ENCODE peak calls at places on chromosome 11, in five cellular contexts. V is neural progenitor cell; G is mammary epithelial cell; Y is body of pancreas; K is effector memory CD4-positive, alpha-beta T cell. Q is an unnamed sample.

GRCh38 chr11:105937331-105937730 is 84.7 kb downstream of the MSANTD4 start:
- DNase-seq in K (no peak), V (no peak), Y (no peak), G (peak; percentile 42), Q (no peak)

GRCh38 chr11:104183572-104183971 is 19.6 kb upstream of the PDGFD start:
- DNase-seq in Y (no peak), V (no peak), K (no peak), G (no peak), Q (no peak)

GRCh38 chr11:35178862-35179261 is 39.9 kb downstream of the CD44 start:
- DNase-seq in Y (no peak), V (no peak), K (no peak), G (peak; percentile 76), Q (no peak)

GRCh38 chr11:64915366-64915887 is 1.6 kb downstream of the ATG2A start:
- DNase-seq in V (peak; percentile 31), Y (no peak), G (no peak), K (no peak), Q (no peak)

GRCh38 chr11:7525424-7525823 is 11.6 kb downstream of the PPFIBP2 start:
- DNase-seq in G (no peak), Y (no peak), K (no peak), V (no peak), Q (no peak)

GRCh38 chr11:111910637-111911562 is 670 bp downstream of the CRYAB start:
- DNase-seq in V (no peak), G (peak; percentile 36), K (no peak), Y (no peak), Q (no peak)

GRCh38 chr11:12433571-12434061 is 56.2 kb downstream of the PARVA start:
- DNase-seq in V (no peak), G (no peak), K (no peak), Y (no peak), Q (no peak)

GRCh38 chr11:45166604-45166897 is 20.1 kb downstream of the PRDM11 start:
- DNase-seq in Y (no peak), K (no peak), G (no peak), V (no peak), Q (no peak)

GRCh38 chr11:93196816-93197382 is 892 bp downstream of the SLC36A4 start:
- DNase-seq in G (no peak), V (no peak), Y (no peak), K (no peak), Q (no peak)

GRCh38 chr11:104830080-104830479 is 68.2 kb downstream of the CASP12 start:
- DNase-seq in K (no peak), V (no peak), G (peak; percentile 58), Y (no peak), Q (no peak)

GRCh38 chr11:7569044-7569443 is 55.2 kb downstream of the PPFIBP2 start:
- DNase-seq in G (no peak), V (no peak), Y (no peak), K (no peak), Q (no peak)

GRCh38 chr11:76047231-76047630 is 159.1 kb downstream of the WNT11 start:
- DNase-seq in G (no peak), V (no peak), Y (no peak), K (no peak), Q (no peak)

GRCh38 chr11:910044-910588 is 494 bp downstream of the CHID1 start:
- DNase-seq in V (no peak), K (no peak), G (no peak), Y (no peak), Q (no peak)

GRCh38 chr11:12111482-12112149 is 1.2 kb downstream of the MICAL2 start:
- DNase-seq in K (no peak), Y (no peak), G (peak; percentile 30), V (peak; percentile 24), Q (no peak)

GRCh38 chr11:15627560-15627959 is 512.8 kb downstream of the INSC start:
- DNase-seq in V (no peak), G (peak; percentile 31), Y (no peak), K (no peak), Q (no peak)

GRCh38 chr11:74646215-74646614 is 53.8 kb downstream of the POLD3 start:
- DNase-seq in Y (no peak), K (no peak), G (no peak), V (no peak), Q (no peak)

GRCh38 chr11:58060535-58060934 is 29.8 kb downstream of the OR6Q1 start:
- DNase-seq in G (no peak), K (no peak), Y (peak; percentile 23), V (no peak), Q (no peak)

GRCh38 chr11:93541884-93542752 is 1.1 kb downstream of the SMCO4 start:
- DNase-seq in V (peak; percentile 59), K (peak; percentile 15), Y (peak; percentile 53), G (peak; percentile 44), Q (no peak)

GRCh38 chr11:47573321-47573720 is 5.4 kb downstream of the KBTBD4 start:
- DNase-seq in G (no peak), K (no peak), V (no peak), Y (no peak), Q (no peak)

GRCh38 chr11:313787-314547 is at the start of gene IFITM1:
- DNase-seq in G (peak; percentile 33), K (peak; percentile 55), V (peak; percentile 60), Y (no peak), Q (no peak)

GRCh38 chr11:95451261-95451660 is 220.3 kb upstream of the SESN3 start:
- DNase-seq in G (no peak), V (no peak), Y (no peak), K (no peak), Q (no peak)

GRCh38 chr11:120404495-120404894 is 68.3 kb downstream of the ARHGEF12 start:
- DNase-seq in G (no peak), V (peak; percentile 23), Y (no peak), K (no peak), Q (no peak)

GRCh38 chr11:35477871-35478270 is 47.5 kb downstream of the PAMR1 start:
- DNase-seq in Y (no peak), V (peak; percentile 22), K (no peak), G (no peak), Q (no peak)

GRCh38 chr11:93614111-93614784 is 47.2 kb upstream of the CEP295 start:
- DNase-seq in V (peak; percentile 60), G (no peak), Y (no peak), K (no peak), Q (no peak)

GRCh38 chr11:10308208-10308954 is 3.5 kb downstream of the ADM start:
- DNase-seq in Y (no peak), V (no peak), G (no peak), K (no peak), Q (no peak)

GRCh38 chr11:11461473-11461872 is 108.4 kb upstream of the CSNK2A3 start:
- DNase-seq in V (no peak), Y (no peak), G (no peak), K (no peak), Q (no peak)

GRCh38 chr11:123251656-123252344 is 56.8 kb upstream of the CLMP start:
- DNase-seq in V (no peak), K (no peak), G (no peak), Y (peak; percentile 20), Q (no peak)

GRCh38 chr11:65781152-65781961 is 581 bp upstream of the AP5B1 start:
- DNase-seq in G (no peak), Y (no peak), K (no peak), V (peak; percentile 84), Q (no peak)

GRCh38 chr11:3995949-3996554 is 98.5 kb upstream of the RRM1 start:
- DNase-seq in K (no peak), V (no peak), Y (no peak), G (no peak), Q (no peak)

GRCh38 chr11:3992964-3993363 is 101.6 kb upstream of the RRM1 start:
- DNase-seq in V (no peak), G (no peak), Y (no peak), K (no peak), Q (no peak)

GRCh38 chr11:3996651-3997050 is 97.9 kb upstream of the RRM1 start:
- DNase-seq in G (no peak), K (no peak), V (no peak), Y (no peak), Q (no peak)

GRCh38 chr11:3995307-3995706 is 99.3 kb upstream of the RRM1 start:
- DNase-seq in K (no peak), G (no peak), Y (no peak), V (no peak), Q (no peak)

GRCh38 chr11:3994030-3994640 is 100.5 kb upstream of the RRM1 start:
- DNase-seq in G (peak; percentile 31), K (no peak), Y (no peak), V (no peak), Q (no peak)
- H3K9me3 ChIP-seq in G (peaks cover 11% of the 10 kb centered on the region), K (no peaks in the 10 kb centered on the region), Y (no peaks in the 10 kb centered on the region), V (peaks cover 8% of the 10 kb centered on the region), Q (peaks cover 4% of the 10 kb centered on the region)

GRCh38 chr11:37394236-37394870 is 796.3 kb upstream of the RAG2 start:
- DNase-seq in K (no peak), V (no peak), G (no peak), Y (no peak), Q (no peak)
- H3K9me3 ChIP-seq in K (peaks cover 5% of the 10 kb centered on the region), V (peaks cover 23% of the 10 kb centered on the region), G (peaks cover 6% of the 10 kb centered on the region), Y (peaks cover 6% of the 10 kb centered on the region), Q (peaks cover 6% of the 10 kb centered on the region)

DNA sequence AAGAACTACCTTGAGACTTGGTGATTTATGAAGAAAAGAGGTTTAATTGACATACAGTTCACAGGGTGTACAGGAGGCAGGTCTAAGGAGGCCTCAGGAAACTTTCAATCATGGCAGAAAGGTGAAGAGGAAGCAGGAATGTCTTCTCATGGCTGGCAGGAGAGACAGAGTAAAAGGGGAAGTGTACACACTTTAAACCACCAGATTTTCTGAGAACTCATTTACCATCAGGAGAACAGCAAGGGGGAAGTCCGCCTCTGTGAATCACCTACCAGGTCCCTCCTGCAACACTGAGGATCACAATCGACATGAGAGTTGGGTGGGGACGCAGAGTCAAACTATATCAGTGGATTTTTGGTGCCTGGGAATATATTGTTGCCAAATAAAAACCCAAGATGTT is 40.3 kb upstream of the OR5D13 start:
- DNase-seq in Y (no peak), K (no peak), V (no peak), G (no peak), Q (no peak)
- H3K9me3 ChIP-seq in Y (no peaks in the 10 kb centered on the region), K (no peaks in the 10 kb centered on the region), V (peaks cover 48% of the 10 kb centered on the region), G (peaks cover 9% of the 10 kb centered on the region), Q (no peaks in the 10 kb centered on the region)

DNA sequence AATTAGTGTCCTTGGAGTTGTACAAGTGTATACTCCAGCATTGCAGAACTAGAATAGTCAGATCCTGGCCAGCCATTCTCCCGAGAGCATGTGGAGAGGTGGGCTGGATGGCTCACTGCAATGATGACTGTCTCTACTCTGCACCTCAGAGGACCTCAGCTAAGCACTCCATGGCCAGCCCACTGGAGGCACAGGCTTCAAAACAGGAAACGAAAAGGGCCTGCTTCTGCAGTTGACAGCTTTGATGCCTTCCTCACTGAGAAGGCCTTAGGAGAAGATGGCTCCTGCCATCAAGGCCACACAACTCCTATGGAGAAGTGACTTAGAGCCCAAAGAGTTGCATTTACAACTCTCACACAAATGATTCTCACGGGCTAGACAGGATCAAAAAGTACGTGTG is 9.1 kb downstream of the POLD4 start:
- DNase-seq in K (no peak), Y (no peak), G (no peak), V (no peak), Q (no peak)
- H3K9me3 ChIP-seq in K (no peaks in the 10 kb centered on the region), Y (no peaks in the 10 kb centered on the region), G (no peaks in the 10 kb centered on the region), V (no peaks in the 10 kb centered on the region), Q (no peaks in the 10 kb centered on the region)

DNA sequence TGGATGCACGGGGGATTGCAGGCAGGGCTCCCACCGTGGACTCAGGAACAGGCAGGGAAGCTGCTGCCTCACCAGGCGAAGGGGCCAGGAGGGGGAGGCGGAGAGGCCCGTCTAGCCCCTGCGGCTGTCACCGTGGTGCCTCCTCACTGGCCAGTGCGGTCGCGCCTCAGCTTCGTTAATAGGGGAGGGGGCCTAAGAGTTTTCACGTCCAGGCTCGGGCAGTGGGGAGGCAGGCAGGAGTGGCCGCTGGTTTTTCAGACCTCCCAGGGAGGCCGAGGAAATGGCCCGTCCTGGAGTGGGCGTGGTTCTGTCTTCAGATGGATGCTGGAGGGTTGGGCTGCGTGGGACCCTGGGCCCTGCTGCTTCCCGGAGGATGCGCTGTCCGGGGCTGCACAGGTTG is 91.1 kb upstream of the B3GAT1 start:
- DNase-seq in Y (no peak), G (no peak), K (no peak), V (peak; percentile 54), Q (no peak)
- H3K9me3 ChIP-seq in Y (no peaks in the 10 kb centered on the region), G (peaks cover 25% of the 10 kb centered on the region), K (no peaks in the 10 kb centered on the region), V (no peaks in the 10 kb centered on the region), Q (no peaks in the 10 kb centered on the region)

Q was measured in thoracic aorta.